ENCODE peak calls at places on chromosomes 6 and 20, in six cellular contexts. One of them, this sample, is unnamed.

GRCh38 chr6:37866590-37867507 is 47.3 kb downstream of the ZFAND3 start:
- DNase-seq in H1: no peak
- DNase-seq in GM12878: no peak
- DNase-seq in suprapubic skin: no peak
- DNase-seq in GM23338: no peak
- DNase-seq in stomach: no peak
- DNase-seq in this sample: no peak

GRCh38 chr20:59402697-59403096 is 102.3 kb downstream of the EDN3 start:
- DNase-seq in H1: no peak
- DNase-seq in GM12878: no peak
- DNase-seq in suprapubic skin: no peak
- DNase-seq in GM23338: no peak
- DNase-seq in stomach: no peak
- DNase-seq in this sample: no peak

GRCh38 chr6:127302728-127303675 is 36.3 kb downstream of the RNF146 start:
- DNase-seq in H1: no peak
- DNase-seq in GM12878: no peak
- DNase-seq in suprapubic skin: no peak
- DNase-seq in GM23338: peak; percentile 49
- DNase-seq in stomach: peak; percentile 44
- DNase-seq in this sample: no peak

GRCh38 chr6:167668019-167668753 is 158.5 kb upstream of the AFDN start:
- DNase-seq in H1: no peak
- DNase-seq in GM12878: no peak
- DNase-seq in suprapubic skin: peak; percentile 53
- DNase-seq in GM23338: no peak
- DNase-seq in stomach: no peak
- DNase-seq in this sample: no peak

GRCh38 chr20:35269055-35269781 is 8.7 kb downstream of the MMP24OS start:
- DNase-seq in H1: peak; percentile 93
- DNase-seq in GM12878: no peak
- DNase-seq in suprapubic skin: no peak
- DNase-seq in GM23338: peak; percentile 93
- DNase-seq in stomach: peak; percentile 69
- DNase-seq in this sample: no peak

GRCh38 chr20:56974499-56975250 is 291.8 kb downstream of the BMP7 start:
- DNase-seq in H1: peak; percentile 84
- DNase-seq in GM12878: no peak
- DNase-seq in suprapubic skin: no peak
- DNase-seq in GM23338: peak; percentile 90
- DNase-seq in stomach: peak; percentile 31
- DNase-seq in this sample: peak; percentile 36

GRCh38 chr6:6220718-6221117 is 99.7 kb downstream of the F13A1 start:
- DNase-seq in H1: no peak
- DNase-seq in GM12878: no peak
- DNase-seq in suprapubic skin: no peak
- DNase-seq in GM23338: peak; percentile 14
- DNase-seq in stomach: no peak
- DNase-seq in this sample: no peak

GRCh38 chr6:133309579-133309978 is 68.4 kb downstream of the EYA4 start:
- DNase-seq in H1: no peak
- DNase-seq in GM12878: no peak
- DNase-seq in suprapubic skin: no peak
- DNase-seq in GM23338: no peak
- DNase-seq in stomach: no peak
- DNase-seq in this sample: no peak

GRCh38 chr20:23245553-23246128 is 105.0 kb upstream of the NXT1 start:
- DNase-seq in H1: peak; percentile 66
- DNase-seq in GM12878: peak; percentile 48
- DNase-seq in suprapubic skin: no peak
- DNase-seq in GM23338: peak; percentile 80
- DNase-seq in stomach: peak; percentile 66
- DNase-seq in this sample: no peak

GRCh38 chr20:17657079-17657825 is 24.8 kb downstream of the RRBP1 start:
- DNase-seq in H1: no peak
- DNase-seq in GM12878: no peak
- DNase-seq in suprapubic skin: peak; percentile 39
- DNase-seq in GM23338: no peak
- DNase-seq in stomach: no peak
- DNase-seq in this sample: no peak

GRCh38 chr6:142929751-142930358 is 15.1 kb downstream of the HIVEP2 start:
- DNase-seq in H1: no peak
- DNase-seq in GM12878: no peak
- DNase-seq in suprapubic skin: no peak
- DNase-seq in GM23338: no peak
- DNase-seq in stomach: no peak
- DNase-seq in this sample: no peak

GRCh38 chr20:33908351-33908750 is 85.4 kb upstream of the RALY start:
- DNase-seq in H1: no peak
- DNase-seq in GM12878: no peak
- DNase-seq in suprapubic skin: no peak
- DNase-seq in GM23338: no peak
- DNase-seq in stomach: no peak
- DNase-seq in this sample: no peak

GRCh38 chr20:44022464-44022863 is 107.8 kb downstream of the TOX2 start:
- DNase-seq in H1: no peak
- DNase-seq in GM12878: no peak
- DNase-seq in suprapubic skin: no peak
- DNase-seq in GM23338: no peak
- DNase-seq in stomach: no peak
- DNase-seq in this sample: no peak

GRCh38 chr6:131197716-131198115 is 62.4 kb downstream of the AKAP7 start:
- DNase-seq in H1: no peak
- DNase-seq in GM12878: no peak
- DNase-seq in suprapubic skin: no peak
- DNase-seq in GM23338: no peak
- DNase-seq in stomach: no peak
- DNase-seq in this sample: no peak

GRCh38 chr6:128882991-128883571 is at the start of gene LAMA2:
- DNase-seq in H1: peak; percentile 87
- DNase-seq in GM12878: no peak
- DNase-seq in suprapubic skin: peak; percentile 86
- DNase-seq in GM23338: peak; percentile 85
- DNase-seq in stomach: peak; percentile 72
- DNase-seq in this sample: peak; percentile 32

GRCh38 chr6:25061289-25061945 is 125.7 kb upstream of the RIPOR2 start:
- DNase-seq in H1: no peak
- DNase-seq in GM12878: no peak
- DNase-seq in suprapubic skin: no peak
- DNase-seq in GM23338: peak; percentile 60
- DNase-seq in stomach: no peak
- DNase-seq in this sample: no peak

GRCh38 chr6:41164551-41164950 is 1.6 kb upstream of the TREM2 start:
- DNase-seq in H1: no peak
- DNase-seq in GM12878: no peak
- DNase-seq in suprapubic skin: no peak
- DNase-seq in GM23338: no peak
- DNase-seq in stomach: no peak
- DNase-seq in this sample: no peak

GRCh38 chr6:83853968-83854501 is 875 bp downstream of the RIPPLY2 start:
- DNase-seq in H1: peak; percentile 75
- DNase-seq in GM12878: no peak
- DNase-seq in suprapubic skin: no peak
- DNase-seq in GM23338: peak; percentile 72
- DNase-seq in stomach: no peak
- DNase-seq in this sample: no peak

GRCh38 chr20:37954626-37955025 is 51.7 kb downstream of the VSTM2L start:
- DNase-seq in H1: no peak
- DNase-seq in GM12878: no peak
- DNase-seq in suprapubic skin: no peak
- DNase-seq in GM23338: no peak
- DNase-seq in stomach: no peak
- DNase-seq in this sample: no peak

GRCh38 chr6:125753218-125753936 is 3.9 kb downstream of the HEY2 start:
- DNase-seq in H1: no peak
- DNase-seq in GM12878: no peak
- DNase-seq in suprapubic skin: no peak
- DNase-seq in GM23338: peak; percentile 34
- DNase-seq in stomach: no peak
- DNase-seq in this sample: no peak

GRCh38 chr6:10411915-10412164 is 3.0 kb downstream of the TFAP2A start:
- DNase-seq in H1: no peak
- DNase-seq in GM12878: no peak
- DNase-seq in suprapubic skin: no peak
- DNase-seq in GM23338: no peak
- DNase-seq in stomach: no peak
- DNase-seq in this sample: no peak

GRCh38 chr20:37414133-37414532 is 68.2 kb downstream of the SRC start:
- DNase-seq in H1: peak; percentile 49
- DNase-seq in GM12878: no peak
- DNase-seq in suprapubic skin: no peak
- DNase-seq in GM23338: no peak
- DNase-seq in stomach: no peak
- DNase-seq in this sample: no peak

GRCh38 chr20:57658447-57659130 is 38.4 kb upstream of the ZBP1 start:
- DNase-seq in H1: no peak
- DNase-seq in GM12878: no peak
- DNase-seq in suprapubic skin: peak; percentile 55
- DNase-seq in GM23338: no peak
- DNase-seq in stomach: peak; percentile 10
- DNase-seq in this sample: peak; percentile 60

GRCh38 chr20:17394411-17394810 is 136.8 kb downstream of the BFSP1 start:
- DNase-seq in H1: no peak
- DNase-seq in GM12878: no peak
- DNase-seq in suprapubic skin: no peak
- DNase-seq in GM23338: no peak
- DNase-seq in stomach: no peak
- DNase-seq in this sample: no peak

GRCh38 chr20:49450281-49450707 is 32.2 kb downstream of the KCNB1 start:
- DNase-seq in H1: no peak
- DNase-seq in GM12878: no peak
- DNase-seq in suprapubic skin: no peak
- DNase-seq in GM23338: peak; percentile 45
- DNase-seq in stomach: no peak
- DNase-seq in this sample: no peak

GRCh38 chr6:121522265-121522664 is 86.8 kb downstream of the GJA1 start:
- DNase-seq in H1: no peak
- DNase-seq in GM12878: no peak
- DNase-seq in suprapubic skin: no peak
- DNase-seq in GM23338: no peak
- DNase-seq in stomach: no peak
- DNase-seq in this sample: peak; percentile 22

GRCh38 chr6:2970753-2971419 is 481 bp downstream of the SERPINB6 start:
- DNase-seq in H1: peak; percentile 66
- DNase-seq in GM12878: no peak
- DNase-seq in suprapubic skin: peak; percentile 85
- DNase-seq in GM23338: peak; percentile 77
- DNase-seq in stomach: peak; percentile 78
- DNase-seq in this sample: peak; percentile 96
- TF ChIP-seq POLR2AphosphoS5 in H1: no peak
- TF ChIP-seq POLR2AphosphoS5 in GM12878: no peak
- TF ChIP-seq POLR2AphosphoS5 in suprapubic skin: no peak
- TF ChIP-seq POLR2AphosphoS5 in GM23338: no peak
- TF ChIP-seq POLR2AphosphoS5 in stomach: no peak
- TF ChIP-seq POLR2AphosphoS5 in this sample: no peak

GRCh38 chr6:157688960-157689599 is 134.0 kb upstream of the SNX9 start:
- DNase-seq in H1: peak; percentile 60
- DNase-seq in GM12878: no peak
- DNase-seq in suprapubic skin: no peak
- DNase-seq in GM23338: peak; percentile 63
- DNase-seq in stomach: peak; percentile 65
- DNase-seq in this sample: no peak
- TF ChIP-seq CTCF in H1: peak; percentile 67
- TF ChIP-seq CTCF in GM12878: no peak
- TF ChIP-seq CTCF in suprapubic skin: no peak
- TF ChIP-seq CTCF in GM23338: peak; percentile 69
- TF ChIP-seq CTCF in stomach: no peak
- TF ChIP-seq CTCF in this sample: no peak

GRCh38 chr6:3353504-3353903 is 94.8 kb downstream of the PSMG4 start:
- DNase-seq in H1: no peak
- DNase-seq in GM12878: no peak
- DNase-seq in suprapubic skin: no peak
- DNase-seq in GM23338: no peak
- DNase-seq in stomach: no peak
- DNase-seq in this sample: no peak

GRCh38 chr6:3353939-3354338 is 95.2 kb downstream of the PSMG4 start:
- DNase-seq in H1: no peak
- DNase-seq in GM12878: no peak
- DNase-seq in suprapubic skin: no peak
- DNase-seq in GM23338: no peak
- DNase-seq in stomach: no peak
- DNase-seq in this sample: no peak

GRCh38 chr6:3351837-3352524 is 93.2 kb downstream of the PSMG4 start:
- DNase-seq in H1: no peak
- DNase-seq in GM12878: no peak
- DNase-seq in suprapubic skin: peak; percentile 28
- DNase-seq in GM23338: no peak
- DNase-seq in stomach: no peak
- DNase-seq in this sample: no peak

GRCh38 chr6:3351105-3351676 is 92.4 kb downstream of the PSMG4 start:
- DNase-seq in H1: no peak
- DNase-seq in GM12878: no peak
- DNase-seq in suprapubic skin: no peak
- DNase-seq in GM23338: no peak
- DNase-seq in stomach: no peak
- DNase-seq in this sample: peak; percentile 53

DNA sequence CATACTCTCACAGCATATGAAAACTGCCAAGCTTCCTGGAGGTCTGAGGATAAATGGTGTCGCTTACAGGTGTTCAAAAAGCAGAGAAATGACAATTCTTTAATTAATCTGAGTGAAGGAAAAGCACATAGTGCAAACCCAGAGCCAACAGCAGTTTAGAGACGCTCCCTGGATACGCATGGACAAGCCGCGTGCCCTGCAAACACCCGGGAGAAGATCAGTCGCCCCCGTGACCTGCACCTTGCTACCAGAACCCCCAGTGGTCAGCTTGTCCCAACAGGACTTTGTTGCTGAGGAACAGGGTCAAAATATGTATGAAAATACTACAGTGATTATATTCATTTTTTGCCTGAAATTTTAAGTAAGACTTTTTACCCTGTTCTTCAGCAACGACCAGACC is 93.9 kb downstream of the PSMG4 start:
- DNase-seq in H1: no peak
- DNase-seq in GM12878: no peak
- DNase-seq in suprapubic skin: peak; percentile 37
- DNase-seq in GM23338: no peak
- DNase-seq in stomach: no peak
- DNase-seq in this sample: no peak
- H3K4me1 ChIP-seq in H1: peaks cover 16% of the 10 kb centered on the region
- H3K4me1 ChIP-seq in GM12878: peaks cover 7% of the 10 kb centered on the region
- H3K4me1 ChIP-seq in suprapubic skin: peaks cover 39% of the 10 kb centered on the region
- H3K4me1 ChIP-seq in GM23338: peaks cover 45% of the 10 kb centered on the region
- H3K4me1 ChIP-seq in stomach: peaks cover 61% of the 10 kb centered on the region
- H3K4me1 ChIP-seq in this sample: peaks cover 43% of the 10 kb centered on the region

DNA sequence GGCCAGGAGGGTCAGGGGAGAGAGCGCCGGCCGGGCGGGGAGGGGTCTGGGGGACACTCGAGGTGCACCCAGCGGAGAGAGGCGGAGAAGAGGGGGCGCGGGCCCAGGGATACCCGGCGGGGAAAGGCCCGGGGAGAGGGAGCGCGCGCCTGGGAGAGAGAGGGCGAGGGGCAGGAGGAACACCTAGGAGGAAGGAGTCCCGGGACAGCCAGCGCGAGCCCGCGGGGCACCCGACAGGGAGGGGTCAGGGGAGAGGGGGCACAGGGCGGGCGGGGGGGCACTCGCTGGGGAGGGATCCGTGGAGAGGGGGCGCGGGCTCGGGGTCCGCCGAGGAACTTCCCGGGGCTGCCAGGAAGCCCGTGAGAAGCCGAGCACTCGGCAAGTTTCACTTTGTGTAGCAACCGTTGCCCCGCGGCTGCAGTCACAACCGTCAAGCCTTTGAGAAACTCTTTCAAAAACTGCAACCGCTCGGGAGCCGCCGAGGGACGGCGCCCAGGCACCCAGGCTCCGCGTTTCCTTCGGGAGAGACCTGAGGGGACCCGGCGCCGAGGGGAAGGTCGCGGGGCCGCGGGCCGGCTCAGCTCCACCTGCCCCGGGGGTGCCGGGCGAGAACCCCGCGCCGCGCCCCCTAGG is 472 bp downstream of the EZR start:
- DNase-seq in H1: peak; percentile 80
- DNase-seq in GM12878: no peak
- DNase-seq in suprapubic skin: peak; percentile 84
- DNase-seq in GM23338: peak; percentile 73
- DNase-seq in stomach: peak; percentile 74
- DNase-seq in this sample: peak; percentile 59
- TF ChIP-seq POLR2AphosphoS5 in H1: no peak
- TF ChIP-seq POLR2AphosphoS5 in GM12878: no peak
- TF ChIP-seq POLR2AphosphoS5 in suprapubic skin: no peak
- TF ChIP-seq POLR2AphosphoS5 in GM23338: no peak
- TF ChIP-seq POLR2AphosphoS5 in stomach: no peak
- TF ChIP-seq POLR2AphosphoS5 in this sample: no peak

This sample was measured in upper lobe of left lung.